ENCODE peak calls at places on chromosomes 1 and 21, in eight cellular contexts. F, X, V, E, I, B, Z and S are unnamed samples.

GRCh38 chr1:222095606-222096475 is 354.0 kb upstream of the DUSP10 start:
- DNase-seq in X (peak; percentile 32), V (no peak), B (no peak), I (peak; percentile 39), E (peak; percentile 65), F (peak; percentile 21), Z (peak; percentile 48), S (no peak)

GRCh38 chr1:88075813-88076212 is 608.3 kb upstream of the PKN2 start:
- DNase-seq in V (no peak), F (no peak), Z (no peak), I (no peak), X (no peak), E (no peak), B (no peak), S (no peak)

GRCh38 chr1:113255728-113256347 is 134.5 kb upstream of the MAGI3 start:
- DNase-seq in F (no peak), E (peak; percentile 84), Z (no peak), I (no peak), V (no peak), B (no peak), X (no peak), S (no peak)

GRCh38 chr21:33273044-33273443 is 6.9 kb downstream of the IL10RB start:
- DNase-seq in B (no peak), Z (no peak), V (no peak), X (peak; percentile 42), I (peak; percentile 42), F (no peak), E (no peak), S (no peak)

GRCh38 chr1:58047265-58047858 is 499.2 kb downstream of the OMA1 start:
- DNase-seq in E (peak; percentile 31), I (peak; percentile 4), Z (peak; percentile 14), X (peak; percentile 19), V (no peak), B (no peak), F (peak; percentile 7), S (no peak)

GRCh38 chr1:36845802-36846201 is 188.5 kb downstream of the GRIK3 start:
- DNase-seq in E (no peak), F (no peak), V (no peak), Z (no peak), X (no peak), I (no peak), B (no peak), S (no peak)

GRCh38 chr1:59100975-59101374 is 195.9 kb upstream of the FGGY start:
- DNase-seq in B (no peak), Z (peak; percentile 28), V (no peak), E (no peak), X (no peak), F (no peak), I (peak; percentile 53), S (peak; percentile 46)

GRCh38 chr21:43905726-43906455 is 40.9 kb downstream of the AGPAT3 start:
- DNase-seq in F (no peak), I (no peak), V (peak; percentile 36), B (no peak), E (no peak), X (no peak), Z (no peak), S (no peak)

GRCh38 chr1:93965888-93966287 is 56.7 kb upstream of the GCLM start:
- DNase-seq in B (no peak), X (no peak), I (peak; percentile 12), V (no peak), E (no peak), F (no peak), Z (no peak), S (no peak)

GRCh38 chr1:44010935-44011610 is 19.7 kb downstream of the CCDC24 start:
- DNase-seq in V (no peak), F (no peak), E (no peak), Z (no peak), X (no peak), I (no peak), B (no peak), S (no peak)

GRCh38 chr1:173330149-173330951 is 123.2 kb upstream of the TNFSF4 start:
- DNase-seq in I (peak; percentile 88), E (no peak), V (no peak), F (peak; percentile 90), Z (peak; percentile 81), X (peak; percentile 80), B (no peak), S (peak; percentile 88)

GRCh38 chr1:20184481-20184900 is 1.4 kb upstream of the UBXN10 start:
- DNase-seq in V (no peak), F (peak; percentile 9), B (no peak), Z (peak; percentile 4), I (no peak), E (no peak), X (peak; percentile 40), S (no peak)

GRCh38 chr1:44276006-44276405 is 62.7 kb downstream of the DMAP1 start:
- DNase-seq in E (no peak), B (no peak), V (no peak), I (peak; percentile 34), F (peak; percentile 41), X (peak; percentile 29), Z (peak; percentile 40), S (peak; percentile 54)

GRCh38 chr1:229370601-229371021 is 27.8 kb upstream of the CCSAP start:
- DNase-seq in I (no peak), F (no peak), X (no peak), Z (no peak), E (no peak), B (no peak), V (no peak), S (no peak)

GRCh38 chr21:41141031-41141457 is 26.9 kb upstream of the BACE2 start:
- DNase-seq in X (peak; percentile 18), E (no peak), I (peak; percentile 11), Z (peak; percentile 4), V (no peak), B (no peak), F (peak; percentile 5), S (no peak)

GRCh38 chr1:230152999-230153398 is 86.0 kb downstream of the GALNT2 start:
- DNase-seq in V (no peak), Z (no peak), I (no peak), X (no peak), E (no peak), B (no peak), F (no peak), S (no peak)

GRCh38 chr1:113871597-113872113 is at the start of gene PTPN22:
- DNase-seq in F (peak; percentile 77), B (peak; percentile 73), E (peak; percentile 67), I (peak; percentile 79), Z (peak; percentile 83), X (peak; percentile 76), V (no peak), S (peak; percentile 42)

GRCh38 chr1:50342525-50342924 is 80.7 kb downstream of the DMRTA2 start:
- DNase-seq in Z (no peak), E (no peak), F (no peak), I (no peak), V (no peak), B (no peak), X (no peak), S (no peak)

GRCh38 chr1:7961199-7962010 is at the start of gene PARK7:
- DNase-seq in X (peak; percentile 100), B (peak; percentile 100), F (peak; percentile 98), V (peak; percentile 100), E (peak; percentile 99), I (peak; percentile 99), Z (peak; percentile 99), S (peak; percentile 99)
- TF ChIP-seq CTCF in X (peak; percentile 47), B (peak; percentile 59), F (peak; percentile 46), V (peak; percentile 48), E (no peak), I (peak; percentile 61), Z (peak; percentile 67), S (peak; percentile 54)

GRCh38 chr21:15560383-15561056 is 169.3 kb upstream of the USP25 start:
- DNase-seq in X (no peak), B (no peak), I (peak; percentile 49), V (no peak), Z (peak; percentile 8), F (no peak), E (no peak), S (no peak)
- H3K4me3 ChIP-seq in X (no peak overlapping the region), B (no peak overlapping the region), I (no peak overlapping the region), V (no peak overlapping the region), Z (no peak overlapping the region), F (no peak overlapping the region), E (no peak overlapping the region), S (no peak overlapping the region)

GRCh38 chr1:1625824-1626206 is 6.2 kb upstream of the MMP23B start:
- DNase-seq in B (no peak), F (no peak), X (no peak), V (no peak), Z (no peak), E (no peak), I (no peak), S (no peak)

GRCh38 chr1:1623181-1623630 is 7.9 kb downstream of the MIB2 start:
- DNase-seq in F (no peak), Z (no peak), E (no peak), X (no peak), I (no peak), V (no peak), B (no peak), S (no peak)

GRCh38 chr1:1623631-1624442 is 8.1 kb upstream of the MMP23B start:
- DNase-seq in I (no peak), X (no peak), E (no peak), V (no peak), B (peak; percentile 46), Z (no peak), F (no peak), S (no peak)

GRCh38 chr1:1625404-1625775 is 6.6 kb upstream of the MMP23B start:
- DNase-seq in Z (no peak), F (no peak), X (no peak), V (no peak), B (peak; percentile 37), I (no peak), E (no peak), S (no peak)

DNA sequence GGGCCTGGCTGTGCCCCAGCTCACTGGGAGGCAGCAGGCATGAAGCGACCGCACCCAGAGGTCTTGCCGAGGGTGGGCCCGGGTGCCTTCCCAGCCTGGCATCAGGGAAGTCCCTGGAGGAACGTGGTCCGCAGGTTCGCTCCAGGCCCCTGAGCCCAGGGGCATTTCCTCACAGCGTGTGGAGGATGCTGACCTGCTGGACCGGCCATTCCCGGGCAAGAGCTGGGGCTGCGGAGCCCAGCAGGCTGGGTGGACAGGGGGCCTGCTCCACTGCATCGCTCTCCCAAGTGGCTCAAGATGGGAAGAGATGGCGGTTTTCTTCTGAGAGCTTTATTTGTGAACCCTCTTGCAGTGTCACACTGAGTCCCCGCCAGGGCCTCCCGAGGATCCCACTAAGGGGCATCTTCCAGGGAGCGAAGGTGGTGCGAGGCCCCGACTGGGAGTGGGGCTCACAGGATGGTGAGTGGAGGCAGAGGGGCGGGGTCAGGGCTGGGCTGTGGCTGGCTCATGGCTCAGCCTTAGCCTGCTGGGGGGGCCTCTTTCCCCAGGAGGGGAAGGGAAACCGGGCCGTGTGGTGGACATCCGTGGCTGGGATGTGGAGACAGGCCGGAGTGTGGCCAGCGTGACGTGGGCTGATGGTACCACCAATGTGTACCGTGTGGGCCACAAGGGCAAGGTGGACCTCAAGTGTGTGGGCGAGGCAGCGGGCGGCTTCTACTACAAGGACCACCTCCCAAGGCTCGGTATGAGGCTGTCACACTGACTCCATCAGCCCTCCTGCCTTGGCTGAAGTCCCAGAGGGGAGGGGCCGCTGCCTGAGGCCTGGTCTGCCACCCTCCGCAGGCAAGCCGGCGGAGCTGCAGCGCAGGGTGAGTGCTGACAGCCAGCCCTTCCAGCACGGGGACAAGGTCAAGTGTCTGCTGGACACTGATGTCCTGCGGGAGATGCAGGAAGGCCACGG is 7.2 kb upstream of the MMP23B start:
- DNase-seq in X (peak; percentile 58), F (no peak), I (no peak), B (peak; percentile 46), E (no peak), Z (no peak), V (no peak), S (no peak)
- TF ChIP-seq CTCF in X (no peak), F (no peak), I (no peak), B (no peak), E (no peak), Z (no peak), V (no peak), S (no peak)

GRCh38 chr1:209048961-209049669 is 534.4 kb upstream of the CAMK1G start:
- DNase-seq in V (no peak), Z (peak; percentile 10), I (no peak), B (no peak), E (no peak), X (peak; percentile 5), F (no peak), S (no peak)
- H3K4me3 ChIP-seq in V (no peak overlapping the region), Z (no peak overlapping the region), I (no peak overlapping the region), B (no peak overlapping the region), E (no peak overlapping the region), X (no peak overlapping the region), F (no peak overlapping the region), S (no peak overlapping the region)